ENCODE peak calls at places on chromosome 2, in eight cellular contexts. G is globus pallidus; W is NAMALWA; S is hepatocyte; E is activated CD4-positive, CD25-positive, alpha-beta regulatory T cell treated with anti-CD3 and anti-CD28 coated beads, Interleukin-2, amount 50 U/mL, for 72 hours; X is omental fat pad; M is left ventricle myocardium inferior; D is KBM-7. H is an unnamed sample.

GRCh38 chr2:192146069-192147006 is 48.4 kb downstream of the TMEFF2 start:
- DNase-seq in G (no peak), W (no peak), S (no peak), E (no peak), X (no peak), M (no peak), D (no peak), H (no peak)

GRCh38 chr2:3101016-3101703 is 276.5 kb downstream of the EIPR1 start:
- DNase-seq in G (no peak), W (no peak), S (no peak), E (no peak), X (no peak), M (no peak), D (no peak), H (no peak)

GRCh38 chr2:16155351-16156145 is 215.2 kb downstream of the MYCN start:
- DNase-seq in G (no peak), W (no peak), S (no peak), E (no peak), X (no peak), M (no peak), D (no peak), H (no peak)

GRCh38 chr2:233912799-233913423 is 4.3 kb upstream of the TRPM8 start:
- DNase-seq in G (no peak), W (peak; percentile 21), S (peak; percentile 78), E (no peak), X (no peak), M (no peak), D (peak; percentile 28), H (no peak)

GRCh38 chr2:111918383-111918806 is 20.0 kb downstream of the MERTK start:
- DNase-seq in G (no peak), W (no peak), S (peak; percentile 62), E (no peak), X (no peak), M (no peak), D (no peak), H (no peak)

GRCh38 chr2:14634223-14634884 is 1.8 kb downstream of the LRATD1 start:
- DNase-seq in G (peak; percentile 50), W (no peak), S (peak; percentile 91), E (no peak), X (peak; percentile 55), M (peak; percentile 73), D (peak; percentile 75), H (peak; percentile 76)

GRCh38 chr2:16950436-16950835 is 284.8 kb upstream of the CYRIA start:
- DNase-seq in G (no peak), W (no peak), S (no peak), E (no peak), X (no peak), M (no peak), D (no peak), H (no peak)

GRCh38 chr2:17646096-17646554 is 105.6 kb downstream of the VSNL1 start:
- DNase-seq in G (peak; percentile 45), W (peak; percentile 81), S (peak; percentile 82), E (no peak), X (no peak), M (no peak), D (peak; percentile 63), H (peak; percentile 81)

GRCh38 chr2:186135697-186136096 is 350.4 kb upstream of the ZC3H15 start:
- DNase-seq in G (no peak), W (no peak), S (no peak), E (no peak), X (no peak), M (no peak), D (no peak), H (no peak)

GRCh38 chr2:147110317-147110716 is 734.5 kb upstream of the ACVR2A start:
- DNase-seq in G (no peak), W (no peak), S (no peak), E (no peak), X (no peak), M (no peak), D (no peak), H (no peak)

GRCh38 chr2:201984800-201985525 is 48.7 kb upstream of the FZD7 start:
- DNase-seq in G (peak; percentile 94), W (no peak), S (no peak), E (no peak), X (no peak), M (no peak), D (peak; percentile 63), H (peak; percentile 48)

GRCh38 chr2:170362895-170363582 is 185.1 kb downstream of the MYO3B start:
- DNase-seq in G (no peak), W (peak; percentile 37), S (no peak), E (no peak), X (no peak), M (no peak), D (no peak), H (peak; percentile 6)

GRCh38 chr2:218448934-218449333 is 30.0 kb downstream of the VIL1 start:
- DNase-seq in G (no peak), W (no peak), S (peak; percentile 46), E (no peak), X (no peak), M (no peak), D (no peak), H (no peak)

GRCh38 chr2:218445602-218446001 is 26.7 kb downstream of the VIL1 start:
- DNase-seq in G (no peak), W (no peak), S (no peak), E (no peak), X (no peak), M (no peak), D (no peak), H (no peak)

GRCh38 chr2:26018184-26018716 is 15.6 kb upstream of the RAB10 start:
- DNase-seq in G (no peak), W (peak; percentile 39), S (peak; percentile 89), E (peak; percentile 32), X (peak; percentile 55), M (peak; percentile 71), D (no peak), H (peak; percentile 50)

GRCh38 chr2:241413929-241414580 is 58.0 kb downstream of the FARP2 start:
- DNase-seq in G (peak; percentile 54), W (no peak), S (no peak), E (no peak), X (no peak), M (no peak), D (no peak), H (no peak)

GRCh38 chr2:102674370-102674769 is 55.0 kb downstream of the SLC9A2 start:
- DNase-seq in G (no peak), W (no peak), S (no peak), E (no peak), X (no peak), M (no peak), D (no peak), H (no peak)

GRCh38 chr2:120869659-120870466 is 134.2 kb downstream of the GLI2 start:
- DNase-seq in G (no peak), W (no peak), S (no peak), E (no peak), X (no peak), M (no peak), D (no peak), H (no peak)

GRCh38 chr2:127398239-127398590 is 10.4 kb upstream of the MAP3K2 start:
- DNase-seq in G (peak; percentile 57), W (no peak), S (peak; percentile 91), E (no peak), X (no peak), M (peak; percentile 76), D (peak; percentile 54), H (peak; percentile 77)

GRCh38 chr2:175203621-175204496 is 22.3 kb upstream of the ATP5MC3 start:
- DNase-seq in G (peak; percentile 55), W (peak; percentile 80), S (peak; percentile 79), E (no peak), X (no peak), M (no peak), D (peak; percentile 63), H (no peak)

GRCh38 chr2:127620867-127621266 is 25.1 kb upstream of the GPR17 start:
- DNase-seq in G (no peak), W (peak; percentile 29), S (no peak), E (no peak), X (no peak), M (no peak), D (no peak), H (no peak)

GRCh38 chr2:191637182-191638078 is 40.5 kb upstream of the NABP1 start:
- DNase-seq in G (no peak), W (peak; percentile 26), S (peak; percentile 52), E (no peak), X (no peak), M (no peak), D (peak; percentile 62), H (no peak)

GRCh38 chr2:58571181-58571852 is 330.2 kb upstream of the FANCL start:
- DNase-seq in G (peak; percentile 54), W (peak; percentile 57), S (peak; percentile 83), E (no peak), X (no peak), M (no peak), D (peak; percentile 95), H (peak; percentile 8)

GRCh38 chr2:148965596-148966431 is 72.7 kb upstream of the LYPD6B start:
- DNase-seq in G (no peak), W (no peak), S (no peak), E (no peak), X (no peak), M (no peak), D (peak; percentile 85), H (no peak)